ENCODE peak calls at places on chromosomes 1 and 21, in four cellular contexts. One of them, this sample, is unnamed.

GRCh38 chr1:116232989-116233514 is 121.9 kb downstream of the MAB21L3 start:
- DNase-seq in CD8-positive, alpha-beta T cell: peak
- DNase-seq in dorsolateral prefrontal cortex: no peak
- DNase-seq in brain microvascular endothelial cell: no peak
- DNase-seq in this sample: no peak

GRCh38 chr1:224703702-224704408 is 87.7 kb downstream of the CNIH3 start:
- DNase-seq in dorsolateral prefrontal cortex: no peak
- DNase-seq in CD8-positive, alpha-beta T cell: no peak
- DNase-seq in brain microvascular endothelial cell: no peak
- DNase-seq in this sample: no peak

GRCh38 chr21:44765231-44766013 is 36.2 kb downstream of the UBE2G2 start:
- DNase-seq in CD8-positive, alpha-beta T cell: peak
- DNase-seq in brain microvascular endothelial cell: no peak
- DNase-seq in dorsolateral prefrontal cortex: no peak
- DNase-seq in this sample: no peak

GRCh38 chr1:225653463-225654276 is 747 bp upstream of the ENAH start:
- DNase-seq in brain microvascular endothelial cell: peak
- DNase-seq in CD8-positive, alpha-beta T cell: peak
- DNase-seq in dorsolateral prefrontal cortex: peak
- DNase-seq in this sample: peak

GRCh38 chr1:148309940-148310500 is 157.9 kb upstream of the NBPF11 start:
- DNase-seq in dorsolateral prefrontal cortex: no peak
- DNase-seq in brain microvascular endothelial cell: no peak
- DNase-seq in CD8-positive, alpha-beta T cell: no peak
- DNase-seq in this sample: no peak

GRCh38 chr21:40685121-40685630 is 161.8 kb downstream of the DSCAM start:
- DNase-seq in CD8-positive, alpha-beta T cell: no peak
- DNase-seq in dorsolateral prefrontal cortex: no peak
- DNase-seq in brain microvascular endothelial cell: no peak
- DNase-seq in this sample: no peak

GRCh38 chr1:212218911-212219310 is 66.3 kb upstream of the PPP2R5A start:
- DNase-seq in brain microvascular endothelial cell: peak
- DNase-seq in CD8-positive, alpha-beta T cell: no peak
- DNase-seq in dorsolateral prefrontal cortex: no peak
- DNase-seq in this sample: peak

GRCh38 chr1:147741075-147741474 is 19.3 kb downstream of the GJA5 start:
- DNase-seq in CD8-positive, alpha-beta T cell: no peak
- DNase-seq in brain microvascular endothelial cell: no peak
- DNase-seq in dorsolateral prefrontal cortex: no peak
- DNase-seq in this sample: no peak

GRCh38 chr1:203035111-203036000 is 9.1 kb downstream of the PPFIA4 start:
- DNase-seq in CD8-positive, alpha-beta T cell: no peak
- DNase-seq in brain microvascular endothelial cell: no peak
- DNase-seq in dorsolateral prefrontal cortex: no peak
- DNase-seq in this sample: no peak

GRCh38 chr1:154886281-154887036 is 16.4 kb upstream of the KCNN3 start:
- DNase-seq in brain microvascular endothelial cell: no peak
- DNase-seq in CD8-positive, alpha-beta T cell: no peak
- DNase-seq in dorsolateral prefrontal cortex: no peak
- DNase-seq in this sample: no peak

GRCh38 chr21:42262826-42263225 is 43.9 kb downstream of the ABCG1 start:
- DNase-seq in dorsolateral prefrontal cortex: peak
- DNase-seq in brain microvascular endothelial cell: no peak
- DNase-seq in CD8-positive, alpha-beta T cell: no peak
- DNase-seq in this sample: no peak

GRCh38 chr1:107153033-107153432 is 12.2 kb downstream of the NTNG1 start:
- DNase-seq in dorsolateral prefrontal cortex: no peak
- DNase-seq in CD8-positive, alpha-beta T cell: no peak
- DNase-seq in brain microvascular endothelial cell: no peak
- DNase-seq in this sample: peak

GRCh38 chr1:38127432-38127831 is 80.8 kb upstream of the POU3F1 start:
- DNase-seq in brain microvascular endothelial cell: no peak
- DNase-seq in CD8-positive, alpha-beta T cell: no peak
- DNase-seq in dorsolateral prefrontal cortex: no peak
- DNase-seq in this sample: no peak

GRCh38 chr1:6975371-6975770 is 190.1 kb downstream of the CAMTA1 start:
- DNase-seq in dorsolateral prefrontal cortex: no peak
- DNase-seq in brain microvascular endothelial cell: no peak
- DNase-seq in CD8-positive, alpha-beta T cell: no peak
- DNase-seq in this sample: no peak

GRCh38 chr1:186498695-186499389 is 37.9 kb upstream of the PDC start:
- DNase-seq in CD8-positive, alpha-beta T cell: no peak
- DNase-seq in brain microvascular endothelial cell: peak
- DNase-seq in dorsolateral prefrontal cortex: no peak
- DNase-seq in this sample: peak

GRCh38 chr1:181136738-181137122 is 48.2 kb downstream of the IER5 start:
- DNase-seq in dorsolateral prefrontal cortex: no peak
- DNase-seq in CD8-positive, alpha-beta T cell: no peak
- DNase-seq in brain microvascular endothelial cell: no peak
- DNase-seq in this sample: no peak

GRCh38 chr21:35239811-35240219 is 190.7 kb upstream of the RUNX1 start:
- DNase-seq in dorsolateral prefrontal cortex: no peak
- DNase-seq in brain microvascular endothelial cell: no peak
- DNase-seq in CD8-positive, alpha-beta T cell: no peak
- DNase-seq in this sample: no peak

GRCh38 chr1:1179339-1179982 is 5.8 kb downstream of the TTLL10 start:
- DNase-seq in brain microvascular endothelial cell: no peak
- DNase-seq in dorsolateral prefrontal cortex: no peak
- DNase-seq in CD8-positive, alpha-beta T cell: no peak
- DNase-seq in this sample: no peak

GRCh38 chr1:82366694-82367093 is 566.0 kb downstream of the ADGRL2 start:
- DNase-seq in dorsolateral prefrontal cortex: no peak
- DNase-seq in CD8-positive, alpha-beta T cell: no peak
- DNase-seq in brain microvascular endothelial cell: no peak
- DNase-seq in this sample: no peak

GRCh38 chr1:180901221-180901990 is 11.3 kb upstream of the KIAA1614 start:
- DNase-seq in dorsolateral prefrontal cortex: no peak
- DNase-seq in CD8-positive, alpha-beta T cell: peak
- DNase-seq in brain microvascular endothelial cell: no peak
- DNase-seq in this sample: no peak

GRCh38 chr1:59892836-59893811 is 33.4 kb downstream of the CYP2J2 start:
- DNase-seq in brain microvascular endothelial cell: no peak
- DNase-seq in CD8-positive, alpha-beta T cell: no peak
- DNase-seq in dorsolateral prefrontal cortex: no peak
- DNase-seq in this sample: no peak

GRCh38 chr1:10456079-10456478 is 6.2 kb downstream of the CORT start:
- DNase-seq in dorsolateral prefrontal cortex: no peak
- DNase-seq in CD8-positive, alpha-beta T cell: no peak
- DNase-seq in brain microvascular endothelial cell: no peak
- DNase-seq in this sample: no peak

GRCh38 chr1:152968248-152968647 is 2.2 kb upstream of the SPRR4 start:
- DNase-seq in CD8-positive, alpha-beta T cell: no peak
- DNase-seq in dorsolateral prefrontal cortex: no peak
- DNase-seq in brain microvascular endothelial cell: no peak
- DNase-seq in this sample: no peak

GRCh38 chr1:66556161-66556611 is 22.2 kb downstream of the SGIP1 start:
- DNase-seq in CD8-positive, alpha-beta T cell: no peak
- DNase-seq in dorsolateral prefrontal cortex: no peak
- DNase-seq in brain microvascular endothelial cell: no peak
- DNase-seq in this sample: no peak

GRCh38 chr1:229950020-229950419 is 117.0 kb upstream of the GALNT2 start:
- DNase-seq in brain microvascular endothelial cell: no peak
- DNase-seq in dorsolateral prefrontal cortex: no peak
- DNase-seq in CD8-positive, alpha-beta T cell: no peak
- DNase-seq in this sample: no peak

GRCh38 chr1:219387211-219387610 is 213.5 kb downstream of the LYPLAL1 start:
- DNase-seq in brain microvascular endothelial cell: no peak
- DNase-seq in CD8-positive, alpha-beta T cell: no peak
- DNase-seq in dorsolateral prefrontal cortex: no peak
- DNase-seq in this sample: no peak

GRCh38 chr1:53582211-53583020 is 123.2 kb downstream of the DMRTB1 start:
- DNase-seq in dorsolateral prefrontal cortex: no peak
- DNase-seq in brain microvascular endothelial cell: no peak
- DNase-seq in CD8-positive, alpha-beta T cell: peak
- DNase-seq in this sample: no peak

GRCh38 chr1:179017383-179018326 is 8.0 kb upstream of the FAM20B start:
- DNase-seq in brain microvascular endothelial cell: no peak
- DNase-seq in dorsolateral prefrontal cortex: no peak
- DNase-seq in CD8-positive, alpha-beta T cell: no peak
- DNase-seq in this sample: no peak

GRCh38 chr1:214031267-214031650 is 43.5 kb downstream of the PROX1 start:
- DNase-seq in dorsolateral prefrontal cortex: no peak
- DNase-seq in CD8-positive, alpha-beta T cell: no peak
- DNase-seq in brain microvascular endothelial cell: no peak
- DNase-seq in this sample: no peak

GRCh38 chr1:152410599-152410998 is 3.5 kb downstream of the CRNN start:
- DNase-seq in brain microvascular endothelial cell: no peak
- DNase-seq in CD8-positive, alpha-beta T cell: no peak
- DNase-seq in dorsolateral prefrontal cortex: no peak
- DNase-seq in this sample: peak

GRCh38 chr1:95888877-95889799 is 655.1 kb downstream of the RWDD3 start:
- DNase-seq in dorsolateral prefrontal cortex: no peak
- DNase-seq in CD8-positive, alpha-beta T cell: no peak
- DNase-seq in brain microvascular endothelial cell: no peak
- DNase-seq in this sample: no peak
- H3K4me3 ChIP-seq in dorsolateral prefrontal cortex: no peak
- H3K4me3 ChIP-seq in CD8-positive, alpha-beta T cell: no peak
- H3K4me3 ChIP-seq in brain microvascular endothelial cell: no peak
- H3K4me3 ChIP-seq in this sample: no peak

GRCh38 chr1:3702528-3702927 is 49.7 kb upstream of the CCDC27 start:
- DNase-seq in dorsolateral prefrontal cortex: no peak
- DNase-seq in CD8-positive, alpha-beta T cell: no peak
- DNase-seq in brain microvascular endothelial cell: no peak
- DNase-seq in this sample: no peak

GRCh38 chr1:3700631-3701030 is 48.3 kb downstream of the TP73 start:
- DNase-seq in dorsolateral prefrontal cortex: no peak
- DNase-seq in brain microvascular endothelial cell: no peak
- DNase-seq in CD8-positive, alpha-beta T cell: no peak
- DNase-seq in this sample: no peak

GRCh38 chr1:3703786-3704396 is 48.4 kb upstream of the CCDC27 start:
- DNase-seq in CD8-positive, alpha-beta T cell: no peak
- DNase-seq in brain microvascular endothelial cell: no peak
- DNase-seq in dorsolateral prefrontal cortex: no peak
- DNase-seq in this sample: no peak

GRCh38 chr1:3705341-3705950 is 46.8 kb upstream of the CCDC27 start:
- DNase-seq in brain microvascular endothelial cell: no peak
- DNase-seq in CD8-positive, alpha-beta T cell: no peak
- DNase-seq in dorsolateral prefrontal cortex: no peak
- DNase-seq in this sample: no peak

DNA sequence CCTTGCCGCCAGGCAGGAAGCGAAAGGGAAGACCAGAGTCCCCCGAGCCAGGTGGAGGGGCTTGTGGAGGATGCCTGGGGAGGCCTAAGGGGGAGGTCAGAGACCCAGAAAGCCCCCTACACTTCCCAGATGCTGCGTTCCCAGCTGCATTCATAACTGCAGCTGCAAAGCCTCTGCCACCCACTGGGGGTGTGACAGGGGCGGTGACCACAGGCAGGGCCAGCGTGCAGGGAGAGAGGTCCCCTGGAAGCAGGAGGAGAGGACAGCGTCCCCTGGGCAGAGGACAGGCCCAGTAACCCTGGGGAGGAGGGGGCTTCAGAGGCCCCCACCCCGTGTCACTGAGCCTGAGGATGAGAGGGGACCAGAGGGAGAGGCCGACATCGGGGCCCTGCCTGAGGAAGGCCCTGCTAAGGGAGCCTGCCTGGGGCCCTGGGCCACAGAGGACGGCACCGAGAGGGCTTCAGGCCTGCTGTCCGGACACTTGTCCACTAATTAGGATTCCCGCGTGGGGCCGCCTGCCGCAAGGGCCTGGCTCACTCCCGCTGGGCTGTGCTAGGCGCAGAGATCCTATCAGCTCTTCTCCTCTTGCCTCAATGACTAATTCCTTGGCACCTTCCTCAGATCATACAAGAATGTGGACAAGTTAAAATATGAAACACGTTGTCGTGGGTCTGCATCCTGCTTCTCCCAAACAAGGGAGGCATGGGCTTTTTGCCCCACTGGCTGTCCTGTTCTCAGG is 49.1 kb upstream of the CCDC27 start:
- DNase-seq in brain microvascular endothelial cell: peak
- DNase-seq in dorsolateral prefrontal cortex: no peak
- DNase-seq in CD8-positive, alpha-beta T cell: no peak
- DNase-seq in this sample: no peak
- TF ChIP-seq CTCF in brain microvascular endothelial cell: peak
- TF ChIP-seq CTCF in dorsolateral prefrontal cortex: no peak
- TF ChIP-seq CTCF in CD8-positive, alpha-beta T cell: no peak
- TF ChIP-seq CTCF in this sample: no peak

DNA sequence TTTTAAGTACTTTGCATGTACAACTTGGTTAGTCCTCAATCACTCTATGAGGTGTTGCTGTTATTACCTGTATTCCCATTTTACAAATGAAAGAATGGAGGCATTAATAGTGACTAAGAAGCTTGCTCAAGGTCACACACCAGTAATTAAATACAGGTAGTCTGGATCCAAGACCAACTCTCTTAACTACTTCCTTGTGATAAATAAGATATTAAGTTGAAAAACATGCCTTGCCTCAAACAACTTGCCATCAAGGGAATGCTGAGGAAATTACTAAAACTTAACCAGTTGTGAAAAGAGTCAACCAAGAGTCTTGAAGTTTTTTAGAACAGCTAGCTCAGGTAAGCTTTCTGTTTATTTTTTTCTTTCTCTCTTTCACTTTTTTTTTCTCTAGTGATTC is 21.0 kb upstream of the LAMC1 start:
- DNase-seq in CD8-positive, alpha-beta T cell: no peak
- DNase-seq in dorsolateral prefrontal cortex: no peak
- DNase-seq in brain microvascular endothelial cell: no peak
- DNase-seq in this sample: no peak
- H3K4me3 ChIP-seq in CD8-positive, alpha-beta T cell: no peak
- H3K4me3 ChIP-seq in dorsolateral prefrontal cortex: no peak
- H3K4me3 ChIP-seq in brain microvascular endothelial cell: no peak
- H3K4me3 ChIP-seq in this sample: no peak

GRCh38 chr1:8407652-8408051 is 89.7 kb downstream of the SLC45A1 start:
- DNase-seq in CD8-positive, alpha-beta T cell: no peak
- DNase-seq in brain microvascular endothelial cell: no peak
- DNase-seq in dorsolateral prefrontal cortex: no peak
- DNase-seq in this sample: no peak

GRCh38 chr1:8408151-8408839 is 90.4 kb downstream of the SLC45A1 start:
- DNase-seq in CD8-positive, alpha-beta T cell: no peak
- DNase-seq in dorsolateral prefrontal cortex: no peak
- DNase-seq in brain microvascular endothelial cell: peak
- DNase-seq in this sample: peak

GRCh38 chr1:8409666-8410065 is 91.8 kb downstream of the SLC45A1 start:
- DNase-seq in brain microvascular endothelial cell: no peak
- DNase-seq in dorsolateral prefrontal cortex: no peak
- DNase-seq in CD8-positive, alpha-beta T cell: no peak
- DNase-seq in this sample: no peak

GRCh38 chr1:8410791-8411190 is 92.9 kb downstream of the SLC45A1 start:
- DNase-seq in dorsolateral prefrontal cortex: no peak
- DNase-seq in brain microvascular endothelial cell: no peak
- DNase-seq in CD8-positive, alpha-beta T cell: no peak
- DNase-seq in this sample: no peak

DNA sequence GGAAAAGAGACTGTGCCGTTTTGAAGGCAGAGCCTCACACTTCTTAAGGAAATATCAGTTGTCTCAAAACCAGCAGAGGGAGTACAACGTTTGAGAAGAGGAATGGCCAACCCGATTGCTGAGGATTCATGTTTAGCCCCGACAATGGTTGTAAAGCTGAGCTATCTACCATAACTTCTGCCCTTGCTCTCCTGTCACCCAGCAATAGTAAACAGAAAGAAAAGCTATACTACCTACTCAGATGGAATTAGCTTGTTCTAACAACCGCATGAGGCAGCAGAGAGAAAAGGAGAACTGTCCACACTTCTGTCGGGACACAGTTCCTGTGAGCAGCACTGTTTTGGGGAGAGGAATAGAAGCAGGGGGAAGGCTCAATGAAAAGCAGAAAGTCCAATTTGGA is 91.2 kb downstream of the SLC45A1 start:
- DNase-seq in CD8-positive, alpha-beta T cell: no peak
- DNase-seq in brain microvascular endothelial cell: peak
- DNase-seq in dorsolateral prefrontal cortex: no peak
- DNase-seq in this sample: peak
- TF ChIP-seq CTCF in CD8-positive, alpha-beta T cell: peak
- TF ChIP-seq CTCF in brain microvascular endothelial cell: peak
- TF ChIP-seq CTCF in dorsolateral prefrontal cortex: peak
- TF ChIP-seq CTCF in this sample: peak

This sample was measured in astrocyte of the cerebellum.